ENCODE peak calls at places on chromosomes 16 and 17, in seven cellular contexts. One of them, this sample, is unnamed.

GRCh38 chr16:2512920-2513404 is 790 bp upstream of the ATP6V0C start:
- DNase-seq in IMR-90: no peak
- DNase-seq in H9: peak; percentile 72
- DNase-seq in H1: no peak
- DNase-seq in mesenchymal stem cell: no peak
- DNase-seq in mesendoderm: peak; percentile 53
- DNase-seq in trophoblast cell: no peak
- DNase-seq in this sample: no peak

GRCh38 chr16:57614546-57615343 is 13.7 kb upstream of the ADGRG1 start:
- DNase-seq in IMR-90: no peak
- DNase-seq in H9: peak; percentile 11
- DNase-seq in H1: no peak
- DNase-seq in mesenchymal stem cell: no peak
- DNase-seq in mesendoderm: no peak
- DNase-seq in trophoblast cell: no peak
- DNase-seq in this sample: no peak

GRCh38 chr17:3546521-3546920 is 11.1 kb downstream of the TRPV3 start:
- DNase-seq in IMR-90: no peak
- DNase-seq in H9: no peak
- DNase-seq in H1: no peak
- DNase-seq in mesenchymal stem cell: no peak
- DNase-seq in mesendoderm: peak; percentile 72
- DNase-seq in trophoblast cell: peak; percentile 50
- DNase-seq in this sample: no peak

GRCh38 chr16:30546115-30546514 is 11.5 kb upstream of the ZNF747 start:
- DNase-seq in IMR-90: no peak
- DNase-seq in H9: no peak
- DNase-seq in H1: no peak
- DNase-seq in mesenchymal stem cell: no peak
- DNase-seq in mesendoderm: no peak
- DNase-seq in trophoblast cell: no peak
- DNase-seq in this sample: no peak

GRCh38 chr16:80027007-80027965 is 426.7 kb upstream of the MAF start:
- DNase-seq in IMR-90: peak; percentile 72
- DNase-seq in H9: peak; percentile 84
- DNase-seq in H1: peak; percentile 78
- DNase-seq in mesenchymal stem cell: peak; percentile 95
- DNase-seq in mesendoderm: peak; percentile 97
- DNase-seq in trophoblast cell: peak; percentile 99
- DNase-seq in this sample: no peak

GRCh38 chr17:82013341-82013740 is 9.3 kb downstream of the CENPX start:
- DNase-seq in IMR-90: peak; percentile 10
- DNase-seq in H9: no peak
- DNase-seq in H1: no peak
- DNase-seq in mesenchymal stem cell: no peak
- DNase-seq in mesendoderm: no peak
- DNase-seq in trophoblast cell: no peak
- DNase-seq in this sample: no peak

GRCh38 chr17:33651631-33652030 is 358.5 kb upstream of the ASIC2 start:
- DNase-seq in IMR-90: peak; percentile 2
- DNase-seq in H9: peak; percentile 62
- DNase-seq in H1: no peak
- DNase-seq in mesenchymal stem cell: peak; percentile 5
- DNase-seq in mesendoderm: peak; percentile 73
- DNase-seq in trophoblast cell: no peak
- DNase-seq in this sample: no peak

GRCh38 chr16:2815299-2815771 is 1.7 kb upstream of the PRSS21 start:
- DNase-seq in IMR-90: no peak
- DNase-seq in H9: no peak
- DNase-seq in H1: no peak
- DNase-seq in mesenchymal stem cell: no peak
- DNase-seq in mesendoderm: no peak
- DNase-seq in trophoblast cell: no peak
- DNase-seq in this sample: no peak

GRCh38 chr16:58306327-58306726 is 11.5 kb upstream of the PRSS54 start:
- DNase-seq in IMR-90: peak; percentile 24
- DNase-seq in H9: no peak
- DNase-seq in H1: no peak
- DNase-seq in mesenchymal stem cell: peak; percentile 38
- DNase-seq in mesendoderm: no peak
- DNase-seq in trophoblast cell: peak; percentile 15
- DNase-seq in this sample: no peak

GRCh38 chr16:27976990-27977389 is 86.5 kb downstream of the GSG1L start:
- DNase-seq in IMR-90: no peak
- DNase-seq in H9: no peak
- DNase-seq in H1: no peak
- DNase-seq in mesenchymal stem cell: no peak
- DNase-seq in mesendoderm: no peak
- DNase-seq in trophoblast cell: no peak
- DNase-seq in this sample: no peak

GRCh38 chr17:44912763-44913544 is 2.3 kb downstream of the GFAP start:
- DNase-seq in IMR-90: no peak
- DNase-seq in H9: no peak
- DNase-seq in H1: no peak
- DNase-seq in mesenchymal stem cell: no peak
- DNase-seq in mesendoderm: no peak
- DNase-seq in trophoblast cell: no peak
- DNase-seq in this sample: no peak

GRCh38 chr17:75404223-75404738 is 1.2 kb downstream of the GRB2 start:
- DNase-seq in IMR-90: peak; percentile 83
- DNase-seq in H9: peak; percentile 81
- DNase-seq in H1: no peak
- DNase-seq in mesenchymal stem cell: peak; percentile 91
- DNase-seq in mesendoderm: peak; percentile 91
- DNase-seq in trophoblast cell: peak; percentile 67
- DNase-seq in this sample: no peak

GRCh38 chr16:1113889-1114526 is 18.0 kb upstream of the C1QTNF8 start:
- DNase-seq in IMR-90: no peak
- DNase-seq in H9: no peak
- DNase-seq in H1: no peak
- DNase-seq in mesenchymal stem cell: no peak
- DNase-seq in mesendoderm: peak; percentile 26
- DNase-seq in trophoblast cell: no peak
- DNase-seq in this sample: no peak

GRCh38 chr17:35127751-35128514 is 6.5 kb downstream of the FNDC8 start:
- DNase-seq in IMR-90: peak; percentile 94
- DNase-seq in H9: no peak
- DNase-seq in H1: no peak
- DNase-seq in mesenchymal stem cell: no peak
- DNase-seq in mesendoderm: no peak
- DNase-seq in trophoblast cell: no peak
- DNase-seq in this sample: no peak

GRCh38 chr16:82129881-82130280 is 40.1 kb downstream of the MPHOSPH6 start:
- DNase-seq in IMR-90: no peak
- DNase-seq in H9: no peak
- DNase-seq in H1: no peak
- DNase-seq in mesenchymal stem cell: no peak
- DNase-seq in mesendoderm: no peak
- DNase-seq in trophoblast cell: no peak
- DNase-seq in this sample: no peak

GRCh38 chr17:80999224-81000088 is 7.8 kb downstream of the CHMP6 start:
- DNase-seq in IMR-90: no peak
- DNase-seq in H9: peak; percentile 36
- DNase-seq in H1: no peak
- DNase-seq in mesenchymal stem cell: no peak
- DNase-seq in mesendoderm: no peak
- DNase-seq in trophoblast cell: no peak
- DNase-seq in this sample: no peak

GRCh38 chr17:40433551-40434384 is 9.5 kb upstream of the IGFBP4 start:
- DNase-seq in IMR-90: no peak
- DNase-seq in H9: peak; percentile 90
- DNase-seq in H1: no peak
- DNase-seq in mesenchymal stem cell: no peak
- DNase-seq in mesendoderm: peak; percentile 74
- DNase-seq in trophoblast cell: no peak
- DNase-seq in this sample: no peak

GRCh38 chr16:57981636-57982035 is 10.7 kb upstream of the CNGB1 start:
- DNase-seq in IMR-90: no peak
- DNase-seq in H9: no peak
- DNase-seq in H1: no peak
- DNase-seq in mesenchymal stem cell: no peak
- DNase-seq in mesendoderm: no peak
- DNase-seq in trophoblast cell: no peak
- DNase-seq in this sample: no peak

GRCh38 chr17:73208139-73208827 is 15.4 kb downstream of the COG1 start:
- DNase-seq in IMR-90: no peak
- DNase-seq in H9: no peak
- DNase-seq in H1: no peak
- DNase-seq in mesenchymal stem cell: no peak
- DNase-seq in mesendoderm: no peak
- DNase-seq in trophoblast cell: no peak
- DNase-seq in this sample: no peak

GRCh38 chr16:29170393-29171239 is 185.8 kb downstream of the LAT start:
- DNase-seq in IMR-90: no peak
- DNase-seq in H9: no peak
- DNase-seq in H1: no peak
- DNase-seq in mesenchymal stem cell: no peak
- DNase-seq in mesendoderm: no peak
- DNase-seq in trophoblast cell: no peak
- DNase-seq in this sample: no peak

GRCh38 chr17:4433515-4434031 is at the start of gene SPNS3:
- DNase-seq in IMR-90: no peak
- DNase-seq in H9: no peak
- DNase-seq in H1: no peak
- DNase-seq in mesenchymal stem cell: no peak
- DNase-seq in mesendoderm: no peak
- DNase-seq in trophoblast cell: no peak
- DNase-seq in this sample: no peak

GRCh38 chr17:81129289-81129688 is 36.0 kb upstream of the PVALEF start:
- DNase-seq in IMR-90: no peak
- DNase-seq in H9: no peak
- DNase-seq in H1: no peak
- DNase-seq in mesenchymal stem cell: no peak
- DNase-seq in mesendoderm: no peak
- DNase-seq in trophoblast cell: no peak
- DNase-seq in this sample: no peak

GRCh38 chr17:49815761-49816281 is 27.3 kb downstream of the KAT7 start:
- DNase-seq in IMR-90: no peak
- DNase-seq in H9: peak; percentile 91
- DNase-seq in H1: peak; percentile 58
- DNase-seq in mesenchymal stem cell: no peak
- DNase-seq in mesendoderm: peak; percentile 94
- DNase-seq in trophoblast cell: no peak
- DNase-seq in this sample: peak; percentile 30

GRCh38 chr17:1413281-1413791 is 13.3 kb upstream of the YWHAE start:
- DNase-seq in IMR-90: peak; percentile 86
- DNase-seq in H9: no peak
- DNase-seq in H1: no peak
- DNase-seq in mesenchymal stem cell: peak; percentile 73
- DNase-seq in mesendoderm: no peak
- DNase-seq in trophoblast cell: no peak
- DNase-seq in this sample: no peak

GRCh38 chr17:76270770-76271668 is 5.9 kb downstream of the UBALD2 start:
- DNase-seq in IMR-90: no peak
- DNase-seq in H9: no peak
- DNase-seq in H1: no peak
- DNase-seq in mesenchymal stem cell: no peak
- DNase-seq in mesendoderm: no peak
- DNase-seq in trophoblast cell: no peak
- DNase-seq in this sample: no peak

GRCh38 chr17:6910987-6911603 is 79.6 kb upstream of the TEKT1 start:
- DNase-seq in IMR-90: peak; percentile 57
- DNase-seq in H9: no peak
- DNase-seq in H1: no peak
- DNase-seq in mesenchymal stem cell: peak; percentile 59
- DNase-seq in mesendoderm: peak; percentile 40
- DNase-seq in trophoblast cell: no peak
- DNase-seq in this sample: no peak

GRCh38 chr16:88116121-88116900 is 165.1 kb downstream of the BANP start:
- DNase-seq in IMR-90: peak; percentile 77
- DNase-seq in H9: no peak
- DNase-seq in H1: no peak
- DNase-seq in mesenchymal stem cell: peak; percentile 85
- DNase-seq in mesendoderm: no peak
- DNase-seq in trophoblast cell: no peak
- DNase-seq in this sample: no peak
- H2BK120ac ChIP-seq in IMR-90: peak overlapping the region; percentile 27
- H2BK120ac ChIP-seq in H9: no peak overlapping the region
- H2BK120ac ChIP-seq in H1: no peak overlapping the region
- H2BK120ac ChIP-seq in mesenchymal stem cell: no peak overlapping the region
- H2BK120ac ChIP-seq in mesendoderm: no peak overlapping the region
- H2BK120ac ChIP-seq in trophoblast cell: no peak overlapping the region
- H2BK120ac ChIP-seq in this sample: no peak overlapping the region

DNA sequence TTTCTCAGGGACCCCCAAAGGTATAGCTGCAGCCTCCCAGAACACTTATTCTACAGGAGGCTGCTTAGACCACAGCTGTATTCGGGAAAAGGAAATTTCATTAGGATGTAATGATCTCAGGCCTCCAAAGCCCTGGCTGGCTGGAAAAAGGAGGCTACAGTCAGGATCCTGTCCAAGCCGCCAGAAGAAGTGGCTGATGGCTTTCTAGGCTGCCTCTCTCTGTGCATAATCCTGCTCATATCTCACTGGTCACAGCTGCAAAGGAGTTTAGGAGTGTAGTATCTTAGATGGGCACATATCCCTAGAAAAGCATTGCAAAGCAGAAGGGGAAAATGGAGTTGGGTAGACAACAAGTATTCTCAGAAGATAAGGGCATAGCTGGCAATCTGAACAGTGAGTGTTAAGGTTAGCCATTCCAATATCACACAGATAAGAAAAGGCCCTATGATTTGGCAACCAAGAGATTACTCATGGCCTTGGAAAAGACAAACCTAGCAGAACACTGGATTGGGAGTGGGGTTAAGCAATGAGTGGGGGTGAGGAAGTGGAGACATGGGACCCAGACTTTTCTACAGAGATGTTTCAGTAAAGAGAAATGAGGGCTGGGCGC is 26.0 kb upstream of the PRKCA start:
- DNase-seq in IMR-90: peak; percentile 70
- DNase-seq in H9: no peak
- DNase-seq in H1: no peak
- DNase-seq in mesenchymal stem cell: peak; percentile 43
- DNase-seq in mesendoderm: peak; percentile 28
- DNase-seq in trophoblast cell: peak; percentile 10
- DNase-seq in this sample: no peak
- H3K9ac ChIP-seq in IMR-90: no peak overlapping the region
- H3K9ac ChIP-seq in H9: no peak overlapping the region
- H3K9ac ChIP-seq in H1: no peak overlapping the region
- H3K9ac ChIP-seq in mesenchymal stem cell: peak overlapping the region; percentile 19
- H3K9ac ChIP-seq in mesendoderm: no peak overlapping the region
- H3K9ac ChIP-seq in trophoblast cell: no peak overlapping the region
- H3K9ac ChIP-seq in this sample: no peak overlapping the region

DNA sequence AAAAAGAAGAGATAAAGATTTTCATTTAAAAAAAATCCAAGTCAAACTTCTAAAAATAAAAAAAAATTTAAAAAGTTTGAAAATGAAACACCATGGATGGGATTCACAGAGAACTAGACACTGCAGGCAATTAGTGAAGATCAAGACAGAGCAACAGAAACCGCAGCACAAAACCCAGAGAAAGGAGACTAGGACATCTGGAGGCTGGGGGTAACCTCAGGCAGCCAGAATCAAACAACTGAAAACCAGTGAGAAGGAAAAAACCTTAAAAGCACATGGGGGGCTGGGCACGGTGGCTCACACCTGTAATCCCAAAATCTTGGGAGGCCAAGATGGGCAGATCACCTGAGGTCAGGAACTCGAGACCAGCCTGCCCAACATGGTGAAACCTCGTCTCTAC is 30.6 kb downstream of the LITAFD start:
- DNase-seq in IMR-90: no peak
- DNase-seq in H9: no peak
- DNase-seq in H1: no peak
- DNase-seq in mesenchymal stem cell: no peak
- DNase-seq in mesendoderm: no peak
- DNase-seq in trophoblast cell: no peak
- DNase-seq in this sample: no peak
- H2BK120ac ChIP-seq in IMR-90: no peak overlapping the region
- H2BK120ac ChIP-seq in H9: no peak overlapping the region
- H2BK120ac ChIP-seq in H1: no peak overlapping the region
- H2BK120ac ChIP-seq in mesenchymal stem cell: no peak overlapping the region
- H2BK120ac ChIP-seq in mesendoderm: no peak overlapping the region
- H2BK120ac ChIP-seq in trophoblast cell: no peak overlapping the region
- H2BK120ac ChIP-seq in this sample: no peak overlapping the region

GRCh38 chr17:59764292-59764741 is 56.9 kb downstream of the VMP1 start:
- DNase-seq in IMR-90: peak; percentile 37
- DNase-seq in H9: no peak
- DNase-seq in H1: no peak
- DNase-seq in mesenchymal stem cell: no peak
- DNase-seq in mesendoderm: no peak
- DNase-seq in trophoblast cell: no peak
- DNase-seq in this sample: no peak
- H3K9ac ChIP-seq in IMR-90: no peak overlapping the region
- H3K9ac ChIP-seq in H9: no peak overlapping the region
- H3K9ac ChIP-seq in H1: no peak overlapping the region
- H3K9ac ChIP-seq in mesenchymal stem cell: peak overlapping the region; percentile 82
- H3K9ac ChIP-seq in mesendoderm: no peak overlapping the region
- H3K9ac ChIP-seq in trophoblast cell: no peak overlapping the region
- H3K9ac ChIP-seq in this sample: no peak overlapping the region